ENCODE peak calls at places on chromosomes 7 and 10, in four cellular contexts. G is fibroblast of pulmonary artery, Y is RWPE1, P is ascending aorta. U is an unnamed sample.

GRCh38 chr7:100516135-100516812 is 22.7 kb upstream of the AGFG2 start:
- DNase-seq in G (peak), Y (peak), P (no peak), U (peak)

GRCh38 chr10:99374526-99374925 is 45.4 kb downstream of the CNNM1 start:
- DNase-seq in G (peak), Y (no peak), P (no peak), U (peak)

GRCh38 chr7:16598015-16598414 is 47.5 kb downstream of the ANKMY2 start:
- DNase-seq in G (no peak), Y (no peak), P (no peak), U (no peak)

GRCh38 chr10:118840071-118840775 is 85.5 kb upstream of the CACUL1 start:
- DNase-seq in G (peak), Y (peak), P (no peak), U (peak)

GRCh38 chr10:105017116-105017515 is 376.0 kb downstream of the SORCS3 start:
- DNase-seq in G (no peak), Y (no peak), P (no peak), U (no peak)

GRCh38 chr10:22436893-22437619 is 91.8 kb downstream of the SPAG6 start:
- DNase-seq in G (peak), Y (peak), P (peak), U (peak)

GRCh38 chr7:129343099-129343700 is 91.0 kb upstream of the STRIP2 start:
- DNase-seq in G (peak), Y (peak), P (no peak), U (peak)

GRCh38 chr10:95187617-95188016 is 6.4 kb upstream of the ACSM6 start:
- DNase-seq in G (no peak), Y (no peak), P (no peak), U (no peak)

GRCh38 chr10:3873728-3874461 is 88.9 kb upstream of the KLF6 start:
- DNase-seq in G (peak), Y (no peak), P (no peak), U (no peak)

GRCh38 chr10:132674311-132674710 is 111.6 kb downstream of the NKX6-2 start:
- DNase-seq in G (no peak), Y (no peak), P (no peak), U (no peak)

GRCh38 chr7:1706721-1707613 is 36.9 kb downstream of the ELFN1 start:
- DNase-seq in G (no peak), Y (no peak), P (peak), U (no peak)

GRCh38 chr7:8154290-8154689 is 107.7 kb downstream of the ICA1 start:
- DNase-seq in G (no peak), Y (no peak), P (no peak), U (no peak)

GRCh38 chr10:8075282-8076260 is 21.1 kb downstream of the GATA3 start:
- DNase-seq in G (no peak), Y (no peak), P (no peak), U (no peak)

GRCh38 chr7:135980665-135981180 is 3.6 kb upstream of the MTPN start:
- DNase-seq in G (peak), Y (no peak), P (no peak), U (peak)

GRCh38 chr10:44382131-44382858 is 2.6 kb downstream of the CXCL12 start:
- DNase-seq in G (no peak), Y (no peak), P (no peak), U (no peak)

GRCh38 chr7:107661081-107661864 is 645 bp downstream of the SLC26A4 start:
- DNase-seq in G (peak), Y (peak), P (no peak), U (peak)
- TF ChIP-seq CTCF in G (peak), Y (peak), P (peak), U (no peak)

GRCh38 chr7:18003286-18003685 is 24.4 kb downstream of the PRPS1L1 start:
- DNase-seq in G (no peak), Y (no peak), P (no peak), U (no peak)
- TF ChIP-seq CTCF in G (no peak), Y (no peak), P (no peak), U (no peak)

GRCh38 chr10:131310054-131310903 is 1.2 kb downstream of the TCERG1L start:
- DNase-seq in G (no peak), Y (peak), P (no peak), U (no peak)
- TF ChIP-seq CTCF in G (peak), Y (no peak), P (no peak), U (no peak)

DNA sequence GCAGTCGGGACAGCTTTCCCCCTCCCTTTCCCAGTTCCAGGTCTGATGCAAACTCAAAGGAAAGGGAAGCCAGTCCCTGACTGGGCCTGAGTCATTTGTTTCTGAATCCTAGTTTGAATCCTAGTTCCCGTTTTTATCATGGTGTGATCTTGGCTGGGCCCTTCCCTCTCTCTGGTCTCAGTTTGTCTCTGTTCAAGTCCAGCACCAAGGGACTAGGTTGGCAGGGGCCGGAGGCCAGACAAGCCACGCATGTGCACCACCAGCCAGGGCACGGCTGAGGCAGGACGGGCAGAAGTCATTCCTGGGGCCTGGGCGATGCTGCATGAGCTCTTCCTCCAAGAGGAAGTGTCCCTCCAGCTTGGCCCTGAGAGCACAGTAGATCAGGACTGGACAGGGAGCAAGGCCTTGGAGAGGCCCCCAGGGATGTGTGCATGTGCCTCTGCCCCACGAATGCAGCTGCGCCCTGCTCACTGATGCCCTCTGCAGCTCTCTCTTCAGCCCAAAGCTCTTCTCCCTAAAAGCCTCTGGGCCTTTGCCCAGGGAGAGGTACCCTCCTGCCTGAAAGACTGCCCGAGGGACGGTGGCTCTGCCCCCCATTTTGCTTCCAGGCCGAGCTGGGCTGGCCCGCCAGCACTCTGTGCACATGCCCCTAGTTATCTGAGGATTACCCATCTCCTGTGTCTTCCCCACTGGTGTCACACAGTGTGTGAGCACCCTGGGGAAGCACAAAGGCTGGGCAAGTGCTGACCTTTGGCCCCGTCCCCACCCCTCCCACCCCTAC is 86.7 kb downstream of the ZMIZ1 start:
- DNase-seq in G (no peak), Y (no peak), P (no peak), U (peak)
- TF ChIP-seq CTCF in G (no peak), Y (no peak), P (peak), U (no peak)

GRCh38 chr10:115949282-115949844 is 323.6 kb downstream of the GFRA1 start:
- DNase-seq in G (no peak), Y (no peak), P (no peak), U (no peak)

GRCh38 chr10:115950320-115950719 is 322.7 kb downstream of the GFRA1 start:
- DNase-seq in G (peak), Y (no peak), P (no peak), U (peak)

GRCh38 chr10:115945696-115946445 is 327.1 kb downstream of the GFRA1 start:
- DNase-seq in G (no peak), Y (no peak), P (no peak), U (no peak)

GRCh38 chr10:115947104-115947503 is 325.9 kb downstream of the GFRA1 start:
- DNase-seq in G (peak), Y (no peak), P (no peak), U (no peak)

GRCh38 chr10:115948415-115948814 is 324.6 kb downstream of the GFRA1 start:
- DNase-seq in G (no peak), Y (peak), P (no peak), U (peak)
- TF ChIP-seq CTCF in G (peak), Y (no peak), P (peak), U (peak)

DNA sequence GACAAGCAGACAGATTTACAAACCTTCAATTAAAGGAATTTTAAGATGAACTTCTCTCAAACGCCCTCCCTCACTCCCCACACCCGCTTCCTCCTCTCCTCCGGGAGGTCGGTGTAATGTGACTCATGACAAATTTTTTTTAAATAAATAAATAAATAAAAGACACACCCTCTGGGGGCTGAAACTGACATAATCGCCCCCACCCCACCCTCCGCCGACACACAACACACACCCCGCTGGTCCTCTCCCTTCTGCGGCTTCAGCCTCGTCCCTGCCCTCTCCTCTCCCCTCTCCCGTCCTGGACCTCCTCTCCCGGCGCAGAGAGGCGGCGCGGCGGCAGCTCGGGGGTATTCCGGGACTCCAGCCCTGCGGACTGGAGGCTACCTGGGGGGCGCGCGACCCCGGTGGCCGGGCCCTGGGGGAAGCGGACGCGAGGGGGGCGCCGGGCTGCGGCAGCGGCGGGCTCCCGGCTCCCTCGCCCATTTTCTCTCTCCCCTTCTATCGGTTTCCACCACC is 674 bp downstream of the ABI1 start:
- DNase-seq in G (peak), Y (peak), P (peak), U (peak)
- TF ChIP-seq CTCF in G (no peak), Y (no peak), P (no peak), U (no peak)

U was measured in MCF 10A.